ENCODE peak calls at places on chromosomes 2 and 18, in four cellular contexts. O is H1, P is HepG2, E is GM12878. I is an unnamed sample. For H3K36me3, the result is how much of the 10 kb centered on the place peaks cover.

GRCh38 chr2:54640834-54641540 is 82.5 kb upstream of the EML6 start:
- DNase-seq in P (no peak), O (no peak), E (no peak), I (no peak)

GRCh38 chr2:240983361-240983995 is 14.9 kb upstream of the SNED1 start:
- DNase-seq in P (no peak), O (peak), E (no peak), I (peak)

GRCh38 chr2:121285077-121285449 is at the start of gene TFCP2L1:
- DNase-seq in O (peak), P (no peak), E (no peak), I (no peak)

GRCh38 chr2:168155036-168155435 is 92.4 kb downstream of the STK39 start:
- DNase-seq in P (no peak), E (no peak), O (no peak), I (no peak)

GRCh38 chr18:70046207-70046606 is 98.5 kb upstream of the CD226 start:
- DNase-seq in E (no peak), P (no peak), O (no peak), I (no peak)

GRCh38 chr2:160238392-160238791 is 38.3 kb upstream of the ITGB6 start:
- DNase-seq in E (no peak), O (no peak), P (no peak), I (no peak)

GRCh38 chr18:2958819-2959298 is 54.1 kb downstream of the LPIN2 start:
- DNase-seq in P (no peak), E (no peak), O (no peak), I (no peak)

GRCh38 chr2:189783451-189783926 is 650 bp downstream of the ORMDL1 start:
- DNase-seq in P (peak), E (peak), O (no peak), I (no peak)

GRCh38 chr2:68167186-68167585 is 9.5 kb downstream of the PNO1 start:
- DNase-seq in E (no peak), P (no peak), O (no peak), I (no peak)

GRCh38 chr2:215652432-215652831 is 216.6 kb upstream of the FN1 start:
- DNase-seq in E (no peak), O (no peak), P (no peak), I (no peak)

GRCh38 chr2:226524381-226524843 is 275.2 kb downstream of the IRS1 start:
- DNase-seq in E (no peak), P (peak), O (no peak), I (no peak)

GRCh38 chr2:233303252-233303651 is 4.4 kb upstream of the SAG start:
- DNase-seq in E (no peak), O (peak), P (no peak), I (peak)

GRCh38 chr2:23662941-23663729 is 263.8 kb downstream of the ATAD2B start:
- DNase-seq in E (no peak), P (no peak), O (no peak), I (no peak)

GRCh38 chr2:16189019-16189850 is 248.9 kb downstream of the MYCN start:
- DNase-seq in E (no peak), O (no peak), P (no peak), I (no peak)

GRCh38 chr2:59882279-59882678 is 671.2 kb downstream of the BCL11A start:
- DNase-seq in O (no peak), E (no peak), P (no peak), I (no peak)

GRCh38 chr18:49487711-49488310 is 777 bp upstream of the C18orf32 start:
- DNase-seq in P (no peak), E (no peak), O (no peak), I (no peak)

GRCh38 chr2:24909555-24910177 is 10.4 kb downstream of the ADCY3 start:
- DNase-seq in E (no peak), P (no peak), O (no peak), I (no peak)

GRCh38 chr2:233114421-233114861 is 54.3 kb downstream of the INPP5D start:
- DNase-seq in E (no peak), O (no peak), P (no peak), I (no peak)

GRCh38 chr2:6011871-6012380 is 319.7 kb downstream of the SOX11 start:
- DNase-seq in P (no peak), E (no peak), O (no peak), I (no peak)

GRCh38 chr2:217370391-217370790 is 510.5 kb upstream of the TNP1 start:
- DNase-seq in P (peak), O (no peak), E (no peak), I (no peak)

GRCh38 chr2:65265090-65266045 is 37.7 kb downstream of the ACTR2 start:
- DNase-seq in O (no peak), P (peak), E (peak), I (peak)

GRCh38 chr18:63339920-63340484 is 20.4 kb upstream of the BCL2 start:
- DNase-seq in E (no peak), P (peak), O (no peak), I (peak)

GRCh38 chr2:61645911-61646310 is 107.8 kb upstream of the XPO1 start:
- DNase-seq in E (no peak), O (no peak), P (no peak), I (no peak)

GRCh38 chr2:234490239-234491074 is 6.4 kb downstream of the ARL4C start:
- DNase-seq in P (no peak), E (peak), O (no peak), I (no peak)

GRCh38 chr2:174009488-174010223 is 44.5 kb upstream of the SP3 start:
- DNase-seq in P (no peak), E (no peak), O (no peak), I (no peak)

GRCh38 chr2:44269831-44270230 is 5.4 kb upstream of the SLC3A1 start:
- DNase-seq in P (no peak), O (no peak), E (no peak), I (no peak)

GRCh38 chr2:197704434-197705142 is 581 bp upstream of the MARS2 start:
- DNase-seq in E (peak), O (no peak), P (no peak), I (no peak)

GRCh38 chr2:113155331-113155730 is 18.4 kb upstream of the PSD4 start:
- DNase-seq in O (no peak), P (no peak), E (no peak), I (no peak)

GRCh38 chr18:45617284-45617683 is 2.0 kb downstream of the SLC14A2 start:
- DNase-seq in P (no peak), O (no peak), E (no peak), I (no peak)

GRCh38 chr2:180219471-180219870 is 212.4 kb upstream of the CWC22 start:
- DNase-seq in O (no peak), E (no peak), P (no peak), I (no peak)

GRCh38 chr2:126889071-126889470 is 9.6 kb upstream of the TEX51 start:
- DNase-seq in P (no peak), O (no peak), E (no peak), I (no peak)

GRCh38 chr2:176643711-176644110 is 374.5 kb downstream of the MTX2 start:
- DNase-seq in P (peak), O (no peak), E (no peak), I (no peak)

GRCh38 chr18:77086034-77086433 is 46.5 kb downstream of the MBP start:
- DNase-seq in P (no peak), E (no peak), O (no peak), I (no peak)

GRCh38 chr2:8472545-8473361 is 209.1 kb upstream of the ID2 start:
- DNase-seq in E (no peak), O (no peak), P (no peak), I (no peak)

GRCh38 chr2:74379851-74380789 is at the start of gene DCTN1:
- DNase-seq in P (peak), E (no peak), O (no peak), I (peak)

GRCh38 chr2:56185582-56186046 is 1.8 kb downstream of the CCDC85A start:
- DNase-seq in E (no peak), O (no peak), P (no peak), I (no peak)
- H3K4me3 ChIP-seq in E (no peak), O (peak), P (no peak), I (peak)

GRCh38 chr18:29501952-29502351 is 1325.0 kb upstream of the CDH2 start:
- DNase-seq in O (no peak), P (no peak), E (no peak), I (no peak)
- H3K36me3 ChIP-seq in O (under half), P (under half), E (under half), I (under half)

GRCh38 chr2:134335601-134336000 is 81.7 kb downstream of the MGAT5 start:
- DNase-seq in O (no peak), P (no peak), E (no peak), I (no peak)
- TF ChIP-seq SUZ12 in O (no peak), P (no peak), E (no peak), I (no peak)

GRCh38 chr2:28343184-28343942 is 49.3 kb upstream of the FOSL2 start:
- DNase-seq in E (no peak), P (no peak), O (no peak), I (no peak)
- H3K4me3 ChIP-seq in E (no peak), P (no peak), O (no peak), I (no peak)

GRCh38 chr2:64093341-64093740 is 50.9 kb downstream of the PELI1 start:
- DNase-seq in P (no peak), O (no peak), E (no peak), I (no peak)

GRCh38 chr2:64094663-64095382 is 49.4 kb downstream of the PELI1 start:
- DNase-seq in E (no peak), O (no peak), P (no peak), I (peak)

GRCh38 chr2:64090264-64090663 is 54.0 kb downstream of the PELI1 start:
- DNase-seq in E (no peak), O (no peak), P (no peak), I (no peak)

GRCh38 chr2:64086347-64087082 is 57.7 kb downstream of the PELI1 start:
- DNase-seq in P (no peak), O (no peak), E (no peak), I (no peak)

GRCh38 chr2:64092502-64092901 is 51.7 kb downstream of the PELI1 start:
- DNase-seq in E (peak), O (no peak), P (no peak), I (no peak)
- H3K36me3 ChIP-seq in E (under half), O (under half), P (under half), I (under half)